ENCODE peak calls at places on chromosome 12, in eight cellular contexts. W is AG10803; H is effector CD4-positive, alpha-beta T cell; L is activated CD8-positive, alpha-beta memory T cell treated with anti-CD3 and anti-CD28 coated beads, Interleukin-2, amount 50 U/mL, for 48 hours; R is lung microvascular endothelial cell; A is activated T-helper 1 cell treated with anti-CD3 and anti-CD28 coated beads, Interleukin-12 subunit alpha, Interleukin-12 subunit beta, Interleukin-2, Interleukin-4 antibody, amounts not matched to agents 30 ng/mL and 10 ng/mL and 1 ng/mL, durations not matched to agents 14 hours and 24 hours and 36 hours; T is activated T-cell treated with anti-CD3 and anti-CD28 coated beads, Interleukin-2, amount 50 U/mL, for 48 hours; U is stimulated activated CD8-positive, alpha-beta memory T cell treated with anti-CD3 and anti-CD28 coated beads, Interleukin-15, amount 100 ng/mL, for 1 hour. M is an unnamed sample.

GRCh38 chr12:106252056-106252455 is 4.2 kb upstream of the CKAP4 start:
- DNase-seq in W (no peak), H (no peak), L (no peak), R (no peak), A (no peak), T (no peak), U (no peak), M (no peak)

GRCh38 chr12:6264402-6265037 is 46.0 kb upstream of the PLEKHG6 start:
- DNase-seq in W (no peak), H (no peak), L (no peak), R (peak), A (no peak), T (no peak), U (no peak), M (no peak)

GRCh38 chr12:103884316-103884715 is 43.3 kb upstream of the NT5DC3 start:
- DNase-seq in W (peak), H (peak), L (no peak), R (peak), A (no peak), T (peak), U (no peak), M (peak)

GRCh38 chr12:120851444-120851843 is 52.7 kb downstream of the SPPL3 start:
- DNase-seq in W (no peak), H (no peak), L (no peak), R (no peak), A (no peak), T (no peak), U (no peak), M (no peak)

GRCh38 chr12:16685107-16685506 is 79.1 kb upstream of the LMO3 start:
- DNase-seq in W (peak), H (no peak), L (no peak), R (no peak), A (no peak), T (no peak), U (no peak), M (peak)

GRCh38 chr12:25236190-25236589 is 14.5 kb downstream of the KRAS start:
- DNase-seq in W (peak), H (no peak), L (no peak), R (no peak), A (no peak), T (no peak), U (no peak), M (peak)

GRCh38 chr12:48865141-48865440 is 579 bp downstream of the RND1 start:
- DNase-seq in W (no peak), H (peak), L (no peak), R (no peak), A (peak), T (no peak), U (no peak), M (no peak)

GRCh38 chr12:110776410-110776809 is 33.7 kb upstream of the PPP1CC start:
- DNase-seq in W (no peak), H (no peak), L (peak), R (no peak), A (peak), T (peak), U (no peak), M (no peak)

GRCh38 chr12:132886529-132887477 is 602 bp downstream of the CHFR start:
- DNase-seq in W (peak), H (no peak), L (peak), R (peak), A (no peak), T (no peak), U (no peak), M (peak)

M was measured in myocyte.